ENCODE peak calls at places on chromosomes 6 and 20, in nine cellular contexts. M is heart right ventricle, Y is fibroblast of lung, S is A549, Q is psoas muscle, I is MM.1S, C is transverse colon, U is AG04450, F is right lobe of liver. G is an unnamed sample. For H3K9me3, the result is how much of the 10 kb centered on the place peaks cover.

GRCh38 chr6:26457796-26458688 is at the start of gene BTN2A1:
- DNase-seq in M (peak), Y (peak), S (peak), Q (peak), I (peak), C (peak), U (peak), F (peak), G (peak)

GRCh38 chr20:49132995-49133451 is 55.1 kb downstream of the STAU1 start:
- DNase-seq in M (peak), Y (peak), S (peak), Q (no peak), I (peak), C (no peak), U (peak), F (no peak), G (peak)

GRCh38 chr6:37514377-37514776 is 14.7 kb upstream of the CCDC167 start:
- DNase-seq in M (no peak), Y (peak), S (no peak), Q (no peak), I (no peak), C (no peak), U (no peak), F (no peak), G (no peak)

GRCh38 chr6:35498407-35499045 is 1.6 kb upstream of the TEAD3 start:
- DNase-seq in M (no peak), Y (no peak), S (no peak), Q (no peak), I (no peak), C (no peak), U (no peak), F (no peak), G (no peak)

GRCh38 chr20:62818592-62819493 is 2.0 kb downstream of the COL9A3 start:
- DNase-seq in M (peak), Y (no peak), S (no peak), Q (peak), I (no peak), C (peak), U (no peak), F (no peak), G (peak)

GRCh38 chr6:88761237-88762031 is 202.0 kb downstream of the RNGTT start:
- DNase-seq in M (no peak), Y (no peak), S (no peak), Q (no peak), I (no peak), C (no peak), U (no peak), F (no peak), G (no peak)

GRCh38 chr6:39192736-39193135 is 36.5 kb downstream of the KCNK5 start:
- DNase-seq in M (no peak), Y (no peak), S (no peak), Q (no peak), I (no peak), C (no peak), U (no peak), F (no peak), G (no peak)

GRCh38 chr6:106149472-106150069 is 63.4 kb downstream of the PRDM1 start:
- DNase-seq in M (no peak), Y (no peak), S (no peak), Q (no peak), I (peak), C (no peak), U (no peak), F (no peak), G (no peak)

GRCh38 chr6:95197590-95197989 is 379.7 kb upstream of the MANEA start:
- DNase-seq in M (no peak), Y (no peak), S (no peak), Q (no peak), I (no peak), C (no peak), U (no peak), F (no peak), G (no peak)

GRCh38 chr6:134642819-134643218 is 307.1 kb downstream of the ALDH8A1 start:
- DNase-seq in M (no peak), Y (no peak), S (no peak), Q (no peak), I (no peak), C (no peak), U (no peak), F (no peak), G (no peak)

GRCh38 chr6:48584846-48585245 is 473.8 kb upstream of the PTCHD4 start:
- DNase-seq in M (no peak), Y (no peak), S (no peak), Q (no peak), I (no peak), C (no peak), U (no peak), F (no peak), G (no peak)

GRCh38 chr6:89963391-89963790 is 69.1 kb downstream of the GJA10 start:
- DNase-seq in M (no peak), Y (peak), S (no peak), Q (no peak), I (no peak), C (no peak), U (no peak), F (no peak), G (no peak)

GRCh38 chr6:26475823-26476729 is 18.3 kb downstream of the BTN2A1 start:
- DNase-seq in M (no peak), Y (no peak), S (no peak), Q (no peak), I (no peak), C (no peak), U (no peak), F (no peak), G (no peak)

GRCh38 chr6:79943133-79943532 is 4.2 kb downstream of the ELOVL4 start:
- DNase-seq in M (no peak), Y (no peak), S (no peak), Q (no peak), I (no peak), C (no peak), U (no peak), F (no peak), G (no peak)

GRCh38 chr20:17985388-17986018 is 16.7 kb downstream of the MGME1 start:
- DNase-seq in M (no peak), Y (no peak), S (no peak), Q (no peak), I (no peak), C (peak), U (no peak), F (no peak), G (no peak)

GRCh38 chr20:25147716-25148115 is 47.8 kb upstream of the ENTPD6 start:
- DNase-seq in M (no peak), Y (no peak), S (no peak), Q (no peak), I (no peak), C (no peak), U (no peak), F (no peak), G (no peak)

GRCh38 chr20:10649817-10650200 is 24.0 kb downstream of the JAG1 start:
- DNase-seq in M (no peak), Y (peak), S (no peak), Q (no peak), I (no peak), C (peak), U (no peak), F (no peak), G (no peak)

GRCh38 chr20:15515706-15516105 is 1057.5 kb downstream of the KIF16B start:
- DNase-seq in M (no peak), Y (no peak), S (no peak), Q (no peak), I (no peak), C (no peak), U (no peak), F (no peak), G (no peak)

GRCh38 chr6:149080511-149080910 is 237.0 kb upstream of the TAB2 start:
- DNase-seq in M (no peak), Y (peak), S (no peak), Q (no peak), I (no peak), C (no peak), U (no peak), F (no peak), G (no peak)

GRCh38 chr6:155936127-155936526 is 480.5 kb upstream of the NOX3 start:
- DNase-seq in M (no peak), Y (no peak), S (no peak), Q (no peak), I (no peak), C (no peak), U (no peak), F (no peak), G (no peak)

GRCh38 chr20:34579936-34580587 is 21.5 kb downstream of the MAP1LC3A start:
- DNase-seq in M (no peak), Y (peak), S (no peak), Q (no peak), I (peak), C (peak), U (no peak), F (no peak), G (no peak)

GRCh38 chr6:90466191-90466940 is 120.5 kb downstream of the MAP3K7 start:
- DNase-seq in M (no peak), Y (peak), S (no peak), Q (no peak), I (no peak), C (no peak), U (no peak), F (no peak), G (no peak)

GRCh38 chr6:17393335-17394191 is at the start of gene CAP2:
- DNase-seq in M (peak), Y (peak), S (peak), Q (peak), I (no peak), C (peak), U (no peak), F (peak), G (peak)

GRCh38 chr6:11847515-11848244 is 69.1 kb upstream of the ADTRP start:
- DNase-seq in M (no peak), Y (peak), S (no peak), Q (no peak), I (peak), C (no peak), U (no peak), F (no peak), G (no peak)

GRCh38 chr20:56861590-56861989 is 232.5 kb downstream of the TFAP2C start:
- DNase-seq in M (no peak), Y (no peak), S (no peak), Q (no peak), I (no peak), C (no peak), U (no peak), F (no peak), G (no peak)

GRCh38 chr6:152316024-152316423 is 321.1 kb downstream of the SYNE1 start:
- DNase-seq in M (peak), Y (peak), S (no peak), Q (peak), I (no peak), C (no peak), U (peak), F (no peak), G (peak)

GRCh38 chr20:4876731-4877130 is 124.6 kb downstream of the SLC23A2 start:
- DNase-seq in M (no peak), Y (no peak), S (no peak), Q (no peak), I (no peak), C (no peak), U (no peak), F (no peak), G (no peak)

GRCh38 chr6:117907600-117908245 is 659 bp downstream of the SLC35F1 start:
- DNase-seq in M (no peak), Y (peak), S (no peak), Q (peak), I (peak), C (no peak), U (no peak), F (no peak), G (peak)

GRCh38 chr20:36818831-36819230 is 45.3 kb upstream of the DSN1 start:
- DNase-seq in M (no peak), Y (no peak), S (no peak), Q (no peak), I (no peak), C (no peak), U (no peak), F (no peak), G (no peak)

GRCh38 chr6:31799781-31800180 is 4.2 kb upstream of the VARS1 start:
- DNase-seq in M (no peak), Y (peak), S (no peak), Q (no peak), I (no peak), C (no peak), U (no peak), F (no peak), G (no peak)

GRCh38 chr6:81766482-81767069 is 14.1 kb upstream of the TENT5A start:
- DNase-seq in M (no peak), Y (peak), S (no peak), Q (no peak), I (no peak), C (no peak), U (peak), F (no peak), G (no peak)

GRCh38 chr6:20879526-20879925 is 345.3 kb downstream of the CDKAL1 start:
- DNase-seq in M (no peak), Y (no peak), S (no peak), Q (no peak), I (no peak), C (no peak), U (no peak), F (no peak), G (no peak)

DNA sequence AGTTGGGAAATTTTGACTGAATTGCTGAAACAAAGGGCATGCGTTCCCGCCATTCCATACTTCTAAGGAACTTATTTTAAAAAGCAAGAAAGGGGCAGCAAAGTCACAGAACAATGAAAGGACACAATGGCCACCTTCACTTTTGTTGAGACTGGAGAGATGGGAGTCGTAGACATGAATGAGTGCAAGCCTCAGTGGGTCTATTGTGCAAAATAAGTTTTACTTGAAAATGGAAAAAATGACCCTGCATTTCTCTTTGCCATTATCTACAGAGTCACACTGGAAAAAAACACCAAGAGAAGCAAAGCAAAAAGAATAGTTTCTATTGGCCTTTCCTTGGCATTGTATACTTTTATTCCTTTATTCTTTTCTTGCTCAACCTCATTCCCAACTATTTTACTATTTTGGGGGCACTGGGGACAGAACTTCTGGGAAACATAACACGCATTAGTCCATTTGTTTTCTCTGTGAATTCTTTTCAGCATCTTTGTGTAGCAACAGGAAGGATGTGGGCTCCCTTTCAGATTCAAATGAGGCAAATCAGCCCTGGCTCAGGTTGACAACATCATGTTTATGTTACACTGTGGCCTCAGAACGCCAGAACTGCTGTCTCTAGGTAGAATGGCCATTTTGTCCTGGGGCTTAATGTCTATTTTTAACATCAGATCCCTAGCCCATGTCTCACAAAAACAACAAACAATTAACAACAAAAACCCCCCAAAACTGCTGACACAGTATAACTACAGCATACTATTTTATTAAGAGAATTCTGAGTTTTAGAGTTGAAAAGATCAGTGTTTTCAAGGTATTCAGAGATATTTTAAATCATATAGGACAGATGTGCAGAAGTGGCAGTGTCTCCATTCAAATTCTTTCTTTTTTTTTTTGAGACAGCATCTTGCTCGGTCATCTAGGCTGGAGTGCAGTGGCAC is 122.2 kb downstream of the FYN start:
- DNase-seq in M (no peak), Y (peak), S (no peak), Q (no peak), I (peak), C (peak), U (no peak), F (no peak), G (no peak)
- H3K27ac ChIP-seq in M (peak), Y (no peak), S (no peak), Q (no peak), I (peak), C (peak), U (no peak), F (peak), G (no peak)

GRCh38 chr20:59736366-59736765 is 132.0 kb downstream of the PHACTR3 start:
- DNase-seq in M (no peak), Y (no peak), S (no peak), Q (no peak), I (no peak), C (no peak), U (no peak), F (no peak), G (no peak)
- H3K9me3 ChIP-seq in M (under half), Y (under half), S (under half), Q (under half), I (under half), C (under half), U (under half), F (under half), G (under half)

DNA sequence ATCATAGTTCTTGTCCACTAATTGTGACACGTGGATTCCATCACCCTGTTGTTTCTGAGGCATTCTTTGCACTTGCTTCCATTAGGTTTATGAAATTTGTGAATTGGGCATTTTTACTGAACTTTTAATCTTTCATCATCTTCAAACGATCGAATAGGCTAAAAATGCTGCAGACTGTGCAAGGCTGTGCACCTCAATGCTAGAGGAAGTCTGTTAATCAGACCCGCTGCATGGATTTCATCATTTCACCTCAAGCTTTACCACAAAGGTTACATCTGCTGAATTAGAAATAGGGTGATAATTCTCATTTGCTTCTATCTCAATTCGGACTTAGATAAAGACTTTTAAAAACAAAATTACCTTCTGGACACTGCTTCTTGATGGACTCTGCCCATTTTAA is 27.8 kb upstream of the F13A1 start:
- DNase-seq in M (no peak), Y (no peak), S (no peak), Q (no peak), I (no peak), C (no peak), U (no peak), F (no peak), G (no peak)
- H3K4me3 ChIP-seq in M (no peak), Y (no peak), S (no peak), Q (no peak), I (no peak), C (no peak), U (no peak), F (no peak), G (no peak)

DNA sequence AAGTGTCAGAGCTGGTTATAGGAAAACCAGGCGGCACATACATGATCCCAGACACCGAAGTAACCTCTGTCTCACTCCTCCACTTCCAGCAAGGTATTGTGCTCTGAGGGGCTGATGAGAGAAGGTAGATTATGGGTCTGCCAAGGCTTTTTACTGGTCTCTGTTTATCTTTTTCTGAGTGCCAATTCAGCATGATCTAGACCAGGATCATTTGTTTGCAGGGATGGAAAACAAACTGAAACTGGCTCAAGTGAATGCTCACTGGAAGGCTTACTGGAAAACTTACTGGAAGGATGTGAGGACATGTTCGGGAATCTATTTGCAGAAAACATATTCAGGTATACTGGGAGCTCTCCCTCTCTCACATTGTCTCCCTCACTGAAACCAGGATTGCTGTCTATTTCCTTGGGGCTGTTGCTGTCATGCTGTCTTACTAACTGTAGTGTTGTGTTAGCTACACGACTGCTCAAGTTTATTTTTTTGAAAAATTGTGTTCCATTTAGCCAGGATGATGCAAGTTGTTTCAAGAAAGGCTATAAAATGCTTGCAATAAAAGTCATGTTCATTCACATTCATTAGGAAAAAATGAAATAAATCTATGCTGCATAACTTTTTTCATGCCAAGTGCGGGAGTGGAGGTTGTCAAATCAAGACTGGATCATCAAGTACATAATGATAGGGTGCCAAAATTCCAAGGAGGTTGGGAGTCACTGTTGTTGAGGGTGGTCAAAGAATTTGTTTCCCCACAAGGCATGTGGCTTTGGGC is 37.0 kb downstream of the KLHL31 start:
- DNase-seq in M (no peak), Y (peak), S (no peak), Q (no peak), I (no peak), C (no peak), U (no peak), F (no peak), G (no peak)
- H3K27ac ChIP-seq in M (no peak), Y (no peak), S (peak), Q (no peak), I (no peak), C (peak), U (no peak), F (peak), G (no peak)

GRCh38 chr6:22467645-22468044 is 101.7 kb upstream of the HDGFL1 start:
- DNase-seq in M (no peak), Y (no peak), S (no peak), Q (no peak), I (no peak), C (no peak), U (no peak), F (peak), G (peak)
- H3K9me3 ChIP-seq in M (under half), Y (under half), S (under half), Q (under half), I (under half), C (under half), U (under half), F (under half), G (under half)